ENCODE peak calls at places on chromosomes 13 and 19, in four cellular contexts. One of them, this sample, is unnamed.

GRCh38 chr19:55486971-55487883 is 1.0 kb upstream of the SSC5D start:
- DNase-seq in WTC11: no peak
- DNase-seq in K562: peak
- DNase-seq in GM12878: no peak
- DNase-seq in this sample: peak

GRCh38 chr13:109964164-109964563 is 177.8 kb upstream of the IRS2 start:
- DNase-seq in K562: no peak
- DNase-seq in WTC11: no peak
- DNase-seq in GM12878: no peak
- DNase-seq in this sample: no peak

GRCh38 chr19:38434549-38435051 is 1.1 kb downstream of the RYR1 start:
- DNase-seq in K562: peak
- DNase-seq in GM12878: no peak
- DNase-seq in WTC11: peak
- DNase-seq in this sample: no peak

GRCh38 chr13:76865996-76866503 is 20.2 kb downstream of the KCTD12 start:
- DNase-seq in GM12878: no peak
- DNase-seq in K562: no peak
- DNase-seq in WTC11: no peak
- DNase-seq in this sample: no peak

GRCh38 chr13:36193151-36193855 is 21.1 kb downstream of the SOHLH2 start:
- DNase-seq in GM12878: no peak
- DNase-seq in WTC11: no peak
- DNase-seq in K562: no peak
- DNase-seq in this sample: no peak

GRCh38 chr19:16594131-16594586 is 21.9 kb upstream of the SLC35E1 start:
- DNase-seq in K562: no peak
- DNase-seq in WTC11: no peak
- DNase-seq in GM12878: no peak
- DNase-seq in this sample: no peak

GRCh38 chr13:25018729-25019115 is 77.2 kb upstream of the PABPC3 start:
- DNase-seq in K562: no peak
- DNase-seq in WTC11: peak
- DNase-seq in GM12878: no peak
- DNase-seq in this sample: no peak

GRCh38 chr19:19214892-19215291 is 3.1 kb downstream of the NCAN start:
- DNase-seq in WTC11: peak
- DNase-seq in K562: peak
- DNase-seq in GM12878: no peak
- DNase-seq in this sample: peak

GRCh38 chr13:98039964-98040363 is 86.5 kb downstream of the IPO5 start:
- DNase-seq in GM12878: no peak
- DNase-seq in WTC11: no peak
- DNase-seq in K562: no peak
- DNase-seq in this sample: no peak

GRCh38 chr13:28679628-28680027 is 20.7 kb downstream of the POMP start:
- DNase-seq in K562: no peak
- DNase-seq in WTC11: no peak
- DNase-seq in GM12878: no peak
- DNase-seq in this sample: peak

GRCh38 chr19:33604651-33605050 is 17.1 kb upstream of the CHST8 start:
- DNase-seq in WTC11: no peak
- DNase-seq in K562: no peak
- DNase-seq in GM12878: no peak
- DNase-seq in this sample: no peak

GRCh38 chr13:72304121-72304745 is 423.2 kb downstream of the MZT1 start:
- DNase-seq in WTC11: no peak
- DNase-seq in K562: no peak
- DNase-seq in GM12878: no peak
- DNase-seq in this sample: no peak

GRCh38 chr19:3161453-3161852 is 17.1 kb upstream of the S1PR4 start:
- DNase-seq in K562: no peak
- DNase-seq in WTC11: no peak
- DNase-seq in GM12878: no peak
- DNase-seq in this sample: no peak

GRCh38 chr13:95641291-95641811 is 3.2 kb downstream of the DZIP1 start:
- DNase-seq in GM12878: no peak
- DNase-seq in WTC11: peak
- DNase-seq in K562: no peak
- DNase-seq in this sample: no peak

DNA sequence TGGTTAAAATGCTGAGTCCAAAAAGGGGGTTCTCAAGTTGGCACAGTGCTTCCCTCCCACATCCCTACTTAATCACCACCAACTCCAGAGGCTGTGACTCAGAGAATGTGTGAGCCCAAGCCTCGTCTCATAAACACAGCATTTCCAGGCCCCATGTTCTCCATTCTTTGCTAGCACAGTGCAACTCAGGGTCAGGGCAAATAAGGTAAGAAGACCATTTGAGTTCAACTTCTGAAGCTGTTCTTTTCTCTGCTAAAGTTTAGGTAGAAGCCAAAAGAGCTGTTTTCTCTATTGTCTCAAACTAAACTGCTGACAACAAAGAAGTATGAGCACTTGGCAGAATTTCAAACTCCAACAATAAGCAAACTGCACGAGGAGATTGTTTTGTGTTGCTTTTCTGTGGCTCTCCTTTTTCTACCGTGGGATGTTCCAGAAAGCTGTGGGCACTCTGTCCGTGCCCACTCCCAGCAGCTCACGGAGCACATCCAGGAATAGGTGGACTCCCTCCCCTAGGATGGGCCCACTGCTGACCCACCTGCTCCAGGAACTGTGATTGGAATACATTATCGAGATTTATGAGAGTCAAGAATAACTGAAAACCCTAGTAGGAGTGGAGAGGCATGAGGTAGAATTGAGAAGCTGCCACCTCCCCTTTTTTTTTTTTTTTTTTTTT is 494.3 kb downstream of the COG6 start:
- DNase-seq in WTC11: no peak
- DNase-seq in GM12878: no peak
- DNase-seq in K562: no peak
- DNase-seq in this sample: no peak
- TF ChIP-seq CREM in WTC11: no peak
- TF ChIP-seq CREM in GM12878: no peak
- TF ChIP-seq CREM in K562: no peak
- TF ChIP-seq CREM in this sample: no peak

DNA sequence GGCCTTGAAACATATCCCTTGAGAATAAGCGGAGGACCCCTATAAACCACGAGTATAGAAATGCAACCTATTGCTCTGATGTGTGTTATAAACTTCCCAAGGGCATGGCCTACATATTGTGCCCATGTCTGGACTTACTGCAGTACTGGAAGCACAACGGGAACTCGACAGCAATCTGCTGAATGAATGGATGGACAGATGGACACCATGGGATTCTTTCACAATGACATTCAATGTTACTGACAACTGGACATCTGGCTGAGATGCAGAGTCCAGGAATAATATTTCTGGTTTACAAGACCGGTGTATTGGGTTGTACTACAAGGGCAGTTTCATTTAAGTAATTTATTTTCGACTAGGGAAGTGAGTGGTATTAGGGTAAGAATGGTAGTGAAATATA is 123.7 kb downstream of the MIPEP start:
- DNase-seq in GM12878: no peak
- DNase-seq in K562: no peak
- DNase-seq in WTC11: no peak
- DNase-seq in this sample: no peak
- TF ChIP-seq SP1 in GM12878: no peak
- TF ChIP-seq SP1 in K562: no peak
- TF ChIP-seq SP1 in WTC11: no peak
- TF ChIP-seq SP1 in this sample: no peak

GRCh38 chr19:58407658-58408151 is 744 bp upstream of the ZNF584 start:
- DNase-seq in K562: no peak
- DNase-seq in WTC11: no peak
- DNase-seq in GM12878: no peak
- DNase-seq in this sample: peak

GRCh38 chr19:58408152-58409009 is at the start of gene ZNF584:
- DNase-seq in GM12878: peak
- DNase-seq in K562: peak
- DNase-seq in WTC11: peak
- DNase-seq in this sample: peak

GRCh38 chr19:58406818-58407657 is 1.4 kb upstream of the ZNF584 start:
- DNase-seq in GM12878: no peak
- DNase-seq in K562: no peak
- DNase-seq in WTC11: no peak
- DNase-seq in this sample: peak

GRCh38 chr19:58409010-58409790 is 751 bp downstream of the ZNF584 start:
- DNase-seq in WTC11: peak
- DNase-seq in K562: no peak
- DNase-seq in GM12878: no peak
- DNase-seq in this sample: no peak
- TF ChIP-seq CREM in WTC11: no peak
- TF ChIP-seq CREM in K562: no peak
- TF ChIP-seq CREM in GM12878: no peak
- TF ChIP-seq CREM in this sample: no peak

GRCh38 chr13:21402586-21403307 is 56.4 kb downstream of the ZDHHC20 start:
- DNase-seq in K562: no peak
- DNase-seq in WTC11: no peak
- DNase-seq in GM12878: no peak
- DNase-seq in this sample: peak
- TF ChIP-seq SP1 in K562: no peak
- TF ChIP-seq SP1 in WTC11: no peak
- TF ChIP-seq SP1 in GM12878: no peak
- TF ChIP-seq SP1 in this sample: no peak

This sample was measured in HepG2.